ENCODE peak calls at places on chromosomes 2 and 18, in ten cellular contexts. Y is upper lobe of right lung, E is HAP-1, B is dorsolateral prefrontal cortex, L is left ventricle myocardium inferior, J is PC-3, N is heart right ventricle, S is fibroblast of lung, V is GM23248, F is colonic mucosa. I is an unnamed sample.

GRCh38 chr2:205800804-205801203 is 118.5 kb downstream of the NRP2 start:
- DNase-seq in Y (no peak), E (no peak), B (no peak), L (no peak), J (no peak), N (no peak), S (peak; percentile 78), V (no peak), F (peak; percentile 33), I (peak; percentile 40)

GRCh38 chr2:239163306-239164070 is 237.3 kb downstream of the HDAC4 start:
- DNase-seq in Y (peak; percentile 52), E (no peak), B (no peak), L (peak; percentile 5), J (no peak), N (no peak), S (no peak), V (no peak), F (no peak), I (peak; percentile 44)

GRCh38 chr2:97754690-97755346 is 41.4 kb downstream of the ZAP70 start:
- DNase-seq in Y (no peak), E (no peak), B (no peak), L (no peak), J (no peak), N (no peak), S (no peak), V (no peak), F (no peak), I (no peak)

GRCh38 chr2:63056309-63057065 is 5.9 kb downstream of the OTX1 start:
- DNase-seq in Y (no peak), E (no peak), B (no peak), L (peak; percentile 30), J (no peak), N (no peak), S (no peak), V (peak; percentile 51), F (peak; percentile 46), I (peak; percentile 70)

GRCh38 chr2:74815955-74816354 is 18.0 kb upstream of the HK2 start:
- DNase-seq in Y (no peak), E (no peak), B (no peak), L (no peak), J (no peak), N (no peak), S (no peak), V (no peak), F (no peak), I (no peak)

GRCh38 chr2:12363138-12363537 is 353.6 kb upstream of the TRIB2 start:
- DNase-seq in Y (no peak), E (no peak), B (no peak), L (no peak), J (no peak), N (no peak), S (no peak), V (no peak), F (no peak), I (no peak)

GRCh38 chr2:33013684-33014110 is 66.9 kb downstream of the LTBP1 start:
- DNase-seq in Y (no peak), E (no peak), B (no peak), L (no peak), J (peak; percentile 79), N (no peak), S (peak; percentile 55), V (peak; percentile 45), F (no peak), I (no peak)

GRCh38 chr2:9549420-9549819 is 6.2 kb downstream of the ADAM17 start:
- DNase-seq in Y (no peak), E (no peak), B (no peak), L (no peak), J (no peak), N (no peak), S (no peak), V (no peak), F (no peak), I (no peak)

GRCh38 chr2:11496311-11496710 is 30.4 kb upstream of the E2F6 start:
- DNase-seq in Y (no peak), E (no peak), B (no peak), L (no peak), J (no peak), N (no peak), S (no peak), V (no peak), F (no peak), I (no peak)

GRCh38 chr2:46116616-46117015 is 180.6 kb upstream of the EPAS1 start:
- DNase-seq in Y (no peak), E (no peak), B (no peak), L (no peak), J (no peak), N (no peak), S (peak; percentile 80), V (peak; percentile 54), F (no peak), I (no peak)

GRCh38 chr2:17579605-17580318 is 39.3 kb downstream of the VSNL1 start:
- DNase-seq in Y (no peak), E (peak; percentile 50), B (no peak), L (no peak), J (no peak), N (no peak), S (no peak), V (no peak), F (peak; percentile 65), I (no peak)

GRCh38 chr18:13406049-13406615 is 187.6 kb downstream of the LDLRAD4 start:
- DNase-seq in Y (no peak), E (no peak), B (no peak), L (no peak), J (no peak), N (no peak), S (no peak), V (no peak), F (no peak), I (no peak)

GRCh38 chr2:165009466-165009865 is 54.1 kb upstream of the SLC38A11 start:
- DNase-seq in Y (no peak), E (no peak), B (no peak), L (no peak), J (no peak), N (no peak), S (peak; percentile 52), V (peak; percentile 60), F (no peak), I (no peak)

GRCh38 chr2:73938761-73939352 is 12.2 kb downstream of the DGUOK start:
- DNase-seq in Y (no peak), E (no peak), B (no peak), L (no peak), J (peak; percentile 51), N (no peak), S (peak; percentile 94), V (peak; percentile 80), F (no peak), I (no peak)

GRCh38 chr2:174815524-174815923 is 51.3 kb upstream of the CHRNA1 start:
- DNase-seq in Y (no peak), E (no peak), B (no peak), L (no peak), J (no peak), N (no peak), S (peak; percentile 37), V (peak; percentile 68), F (no peak), I (no peak)

GRCh38 chr18:6959110-6959509 is 158.5 kb downstream of the LAMA1 start:
- DNase-seq in Y (no peak), E (no peak), B (no peak), L (no peak), J (peak; percentile 25), N (no peak), S (no peak), V (no peak), F (no peak), I (no peak)

GRCh38 chr2:10318345-10318744 is 15.6 kb downstream of the HPCAL1 start:
- DNase-seq in Y (no peak), E (no peak), B (no peak), L (no peak), J (no peak), N (no peak), S (no peak), V (no peak), F (no peak), I (no peak)

GRCh38 chr2:39632871-39633270 is 32.8 kb upstream of the TMEM178A start:
- DNase-seq in Y (no peak), E (no peak), B (no peak), L (no peak), J (peak; percentile 35), N (no peak), S (peak; percentile 98), V (peak; percentile 86), F (no peak), I (no peak)

GRCh38 chr2:105149272-105149671 is 92.3 kb upstream of the GPR45 start:
- DNase-seq in Y (no peak), E (no peak), B (no peak), L (no peak), J (no peak), N (no peak), S (no peak), V (no peak), F (no peak), I (no peak)
- H3K27me3 ChIP-seq in Y (peaks cover 30% of the 10 kb centered on the region), E (no peaks in the 10 kb centered on the region), B (no peaks in the 10 kb centered on the region), L (peaks cover 86% of the 10 kb centered on the region), J (peaks cover 73% of the 10 kb centered on the region), N (peaks cover 45% of the 10 kb centered on the region), S (peaks cover 4% of the 10 kb centered on the region), V (peaks cover 50% of the 10 kb centered on the region), F (peaks cover 8% of the 10 kb centered on the region), I (peaks cover 39% of the 10 kb centered on the region)

DNA sequence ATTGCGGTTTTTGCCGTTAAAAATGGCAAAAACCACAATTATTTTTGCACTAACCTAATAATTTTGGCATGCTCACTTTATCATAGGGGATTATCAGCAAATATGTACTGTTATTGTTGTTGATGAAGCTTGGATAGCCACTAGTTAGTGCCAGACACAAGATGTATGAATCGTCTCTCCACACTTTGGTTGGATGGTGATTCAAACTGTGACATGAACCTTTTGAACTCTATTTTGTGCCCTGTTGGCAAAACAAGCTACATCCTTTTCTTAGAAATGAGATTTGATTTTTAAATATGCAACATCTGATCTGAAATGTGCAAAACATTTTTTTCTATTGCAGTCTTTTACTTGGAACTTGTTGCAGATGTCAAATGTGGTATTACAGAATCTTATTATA is 48.8 kb upstream of the DTNB start:
- DNase-seq in Y (no peak), E (no peak), B (no peak), L (no peak), J (no peak), N (no peak), S (no peak), V (no peak), F (no peak), I (no peak)
- H3K27me3 ChIP-seq in Y (no peaks in the 10 kb centered on the region), E (peaks cover 2% of the 10 kb centered on the region), B (no peaks in the 10 kb centered on the region), L (peaks cover 14% of the 10 kb centered on the region), J (no peaks in the 10 kb centered on the region), N (no peaks in the 10 kb centered on the region), S (peaks cover 4% of the 10 kb centered on the region), V (peaks cover 22% of the 10 kb centered on the region), F (no peaks in the 10 kb centered on the region), I (peaks cover 6% of the 10 kb centered on the region)

GRCh38 chr18:71799016-71799673 is 745.0 kb downstream of the CBLN2 start:
- DNase-seq in Y (no peak), E (no peak), B (no peak), L (no peak), J (peak; percentile 55), N (no peak), S (peak; percentile 33), V (no peak), F (no peak), I (no peak)
- H3K27me3 ChIP-seq in Y (no peaks in the 10 kb centered on the region), E (no peaks in the 10 kb centered on the region), B (no peaks in the 10 kb centered on the region), L (no peaks in the 10 kb centered on the region), J (no peaks in the 10 kb centered on the region), N (no peaks in the 10 kb centered on the region), S (no peaks in the 10 kb centered on the region), V (no peaks in the 10 kb centered on the region), F (no peaks in the 10 kb centered on the region), I (no peaks in the 10 kb centered on the region)

DNA sequence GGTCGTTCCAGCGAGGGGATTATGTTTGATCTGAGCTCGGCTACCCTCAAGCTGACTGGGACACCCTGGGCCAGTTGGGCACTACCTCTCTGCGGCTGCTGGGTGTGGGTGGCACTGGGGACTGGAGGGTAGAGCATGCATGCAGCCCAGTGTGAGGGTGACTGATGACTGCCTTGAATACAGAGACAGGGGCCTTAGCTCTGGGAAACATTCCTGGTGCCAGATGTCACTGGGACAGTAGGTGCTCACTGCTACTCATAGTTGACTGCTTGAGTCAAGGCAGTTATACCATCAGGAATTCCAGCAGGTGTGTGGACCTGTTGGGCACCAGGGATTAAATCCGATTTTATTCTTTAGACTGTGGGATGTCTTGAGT is 33.6 kb upstream of the ATP6V1B1 start:
- DNase-seq in Y (no peak), E (no peak), B (no peak), L (no peak), J (no peak), N (no peak), S (peak; percentile 19), V (no peak), F (no peak), I (no peak)
- H3K27me3 ChIP-seq in Y (peaks cover 87% of the 10 kb centered on the region), E (no peaks in the 10 kb centered on the region), B (peaks cover 97% of the 10 kb centered on the region), L (peaks cover 100% of the 10 kb centered on the region), J (peaks cover 28% of the 10 kb centered on the region), N (peaks cover 100% of the 10 kb centered on the region), S (peaks cover 30% of the 10 kb centered on the region), V (peaks cover 31% of the 10 kb centered on the region), F (peaks cover 58% of the 10 kb centered on the region), I (peaks cover 99% of the 10 kb centered on the region)

I was measured in heart left ventricle.